ENCODE peak calls at places on chromosomes 6 and 20, in six cellular contexts. O, U, C, D, Z and J are unnamed samples.

GRCh38 chr20:43940518-43941225 is 26.0 kb downstream of the TOX2 start:
- DNase-seq in Z (no peak), C (no peak), U (no peak), O (no peak), D (no peak), J (no peak)

GRCh38 chr6:148520109-148520841 is 177.6 kb downstream of the SASH1 start:
- DNase-seq in D (no peak), O (no peak), Z (no peak), C (no peak), U (no peak), J (no peak)

GRCh38 chr6:14153228-14153627 is 35.7 kb downstream of the CD83 start:
- DNase-seq in U (no peak), C (no peak), D (no peak), O (no peak), Z (no peak), J (no peak)

GRCh38 chr20:5770240-5770986 is 20.2 kb downstream of the SHLD1 start:
- DNase-seq in U (no peak), D (peak; percentile 69), Z (no peak), C (no peak), O (no peak), J (peak; percentile 47)

GRCh38 chr20:40512567-40512966 is 176.5 kb downstream of the MAFB start:
- DNase-seq in O (no peak), U (no peak), D (no peak), Z (no peak), C (no peak), J (no peak)

GRCh38 chr6:4320860-4321259 is 185.5 kb upstream of the ECI2 start:
- DNase-seq in O (no peak), C (peak; percentile 87), D (no peak), U (no peak), Z (no peak), J (no peak)

GRCh38 chr20:17705916-17706315 is 6.2 kb downstream of the BANF2 start:
- DNase-seq in U (no peak), O (no peak), C (no peak), Z (no peak), D (no peak), J (no peak)

GRCh38 chr6:130776287-130776925 is 50.8 kb upstream of the SMLR1 start:
- DNase-seq in Z (no peak), O (no peak), D (no peak), U (no peak), C (no peak), J (no peak)

GRCh38 chr6:122405417-122405816 is 6.0 kb downstream of the HSF2 start:
- DNase-seq in C (peak; percentile 8), D (no peak), U (no peak), O (no peak), Z (no peak), J (no peak)

GRCh38 chr20:6668546-6668945 is 98.9 kb upstream of the BMP2 start:
- DNase-seq in C (no peak), U (no peak), Z (no peak), O (no peak), D (no peak), J (no peak)

GRCh38 chr6:82775361-82775760 is 290.3 kb downstream of the UBE3D start:
- DNase-seq in D (no peak), C (no peak), O (no peak), Z (no peak), U (no peak), J (no peak)

GRCh38 chr6:52300489-52300931 is 16.0 kb upstream of the MCM3 start:
- DNase-seq in O (no peak), U (no peak), D (no peak), C (no peak), Z (no peak), J (no peak)

GRCh38 chr6:8027965-8028651 is 36.1 kb downstream of the BLOC1S5 start:
- DNase-seq in C (no peak), D (no peak), Z (no peak), O (no peak), U (no peak), J (no peak)

GRCh38 chr6:146210406-146211068 is 181.7 kb downstream of the GRM1 start:
- DNase-seq in C (no peak), Z (no peak), D (no peak), U (no peak), O (no peak), J (no peak)

GRCh38 chr6:55397986-55398385 is 70.7 kb downstream of the GFRAL start:
- DNase-seq in C (no peak), D (no peak), O (no peak), U (no peak), Z (no peak), J (no peak)

GRCh38 chr6:95803889-95804288 is 211.9 kb upstream of the FUT9 start:
- DNase-seq in O (no peak), C (no peak), U (no peak), Z (no peak), D (no peak), J (no peak)

GRCh38 chr20:58985656-58986055 is 4.6 kb downstream of the NELFCD start:
- DNase-seq in C (no peak), U (no peak), Z (no peak), D (no peak), O (no peak), J (no peak)

GRCh38 chr6:147909645-147910044 is 401.2 kb downstream of the SAMD5 start:
- DNase-seq in O (no peak), C (peak; percentile 32), U (no peak), Z (no peak), D (no peak), J (no peak)

GRCh38 chr6:49764571-49765236 is 20.5 kb upstream of the CRISP3 start:
- DNase-seq in O (peak; percentile 70), D (no peak), C (no peak), Z (no peak), U (no peak), J (no peak)

GRCh38 chr20:49603209-49603627 is 35.3 kb upstream of the PTGIS start:
- DNase-seq in Z (no peak), U (peak; percentile 69), C (no peak), O (peak; percentile 84), D (no peak), J (no peak)

GRCh38 chr6:164109770-164110140 is 695.2 kb downstream of the QKI start:
- DNase-seq in Z (no peak), U (no peak), O (no peak), C (no peak), D (no peak), J (peak; percentile 10)

GRCh38 chr6:110690916-110691315 is 124.4 kb downstream of the CDK19 start:
- DNase-seq in O (no peak), U (no peak), C (no peak), D (no peak), Z (no peak), J (no peak)

GRCh38 chr6:7255918-7256317 is 57.1 kb downstream of the SSR1 start:
- DNase-seq in U (no peak), Z (no peak), D (no peak), C (no peak), O (no peak), J (no peak)

GRCh38 chr6:116410945-116411623 is 40.3 kb downstream of the DSE start:
- DNase-seq in D (no peak), Z (no peak), U (no peak), O (no peak), C (peak; percentile 49), J (no peak)

GRCh38 chr6:133099573-133099972 is 141.6 kb upstream of the EYA4 start:
- DNase-seq in D (peak; percentile 23), Z (no peak), C (peak; percentile 86), U (no peak), O (peak; percentile 93), J (no peak)

GRCh38 chr6:53618219-53618618 is 47.3 kb downstream of the KLHL31 start:
- DNase-seq in O (no peak), D (no peak), U (no peak), Z (no peak), C (no peak), J (no peak)

GRCh38 chr20:47038581-47039560 is 144.2 kb downstream of the EYA2 start:
- DNase-seq in Z (no peak), O (no peak), U (no peak), D (no peak), C (no peak), J (no peak)

GRCh38 chr6:166595061-166595780 is 8.7 kb upstream of the RAMACL start:
- DNase-seq in Z (no peak), U (no peak), O (no peak), C (peak; percentile 22), D (no peak), J (no peak)

GRCh38 chr6:37173573-37174195 is 3.7 kb downstream of the PIM1 start:
- DNase-seq in Z (peak; percentile 32), U (peak; percentile 46), O (no peak), C (no peak), D (no peak), J (no peak)

GRCh38 chr20:1882026-1882425 is 13.2 kb upstream of the SIRPA start:
- DNase-seq in C (no peak), U (no peak), O (no peak), Z (no peak), D (no peak), J (no peak)

GRCh38 chr6:71222676-71223075 is 65.9 kb upstream of the OGFRL1 start:
- DNase-seq in O (no peak), U (no peak), C (no peak), D (no peak), Z (no peak), J (no peak)

GRCh38 chr6:119479860-119480655 is 130.5 kb upstream of the MAN1A1 start:
- DNase-seq in D (no peak), O (no peak), C (no peak), U (no peak), Z (no peak), J (peak; percentile 31)

GRCh38 chr6:142728367-142728766 is 216.6 kb downstream of the HIVEP2 start:
- DNase-seq in O (no peak), Z (no peak), C (peak; percentile 14), U (no peak), D (no peak), J (no peak)

GRCh38 chr6:149961728-149962425 is 1.9 kb upstream of the ULBP1 start:
- DNase-seq in Z (no peak), C (peak; percentile 17), U (no peak), O (no peak), D (no peak), J (peak; percentile 6)

GRCh38 chr6:6584310-6585002 is 4.1 kb upstream of the LY86 start:
- DNase-seq in D (no peak), C (no peak), O (no peak), U (no peak), Z (no peak), J (no peak)

GRCh38 chr6:129195666-129196065 is 312.7 kb downstream of the LAMA2 start:
- DNase-seq in D (no peak), U (no peak), Z (no peak), C (no peak), O (no peak), J (no peak)

GRCh38 chr20:62670998-62671397 is 28.7 kb downstream of the SLCO4A1 start:
- DNase-seq in C (no peak), U (no peak), D (no peak), O (no peak), Z (no peak), J (no peak)

GRCh38 chr6:44263357-44264100 is 1.8 kb downstream of the NFKBIE start:
- DNase-seq in O (no peak), Z (no peak), C (peak; percentile 38), U (no peak), D (no peak), J (no peak)